ENCODE peak calls at places on chromosomes 11 and 22, in seven cellular contexts. Z is AG04450, M is MM.1S, G is HAP-1, D is hepatocyte, Y is fibroblast of lung, Q is cardiac fibroblast. W is an unnamed sample.

GRCh38 chr11:70100791-70101190 is 22.7 kb downstream of the ANO1 start:
- DNase-seq in Q (no peak), M (no peak), D (no peak), Y (no peak), G (no peak), Z (no peak), W (no peak)

GRCh38 chr11:16778286-16778685 is 39.8 kb downstream of the C11orf58 start:
- DNase-seq in Z (no peak), Y (no peak), D (no peak), Q (no peak), G (no peak), M (no peak), W (no peak)

GRCh38 chr11:66218846-66219620 is 49.4 kb upstream of the RAB1B start:
- DNase-seq in D (no peak), Z (no peak), Y (no peak), M (no peak), Q (no peak), G (no peak), W (no peak)

GRCh38 chr22:33792837-33793236 is 127.4 kb downstream of the LARGE1 start:
- DNase-seq in Z (no peak), M (no peak), G (no peak), D (no peak), Y (no peak), Q (no peak), W (no peak)

GRCh38 chr11:108853864-108854263 is 189.0 kb downstream of the DDX10 start:
- DNase-seq in Y (no peak), Q (peak), Z (no peak), G (no peak), M (peak), D (no peak), W (no peak)

GRCh38 chr11:106998126-106998525 is 20.1 kb downstream of the GUCY1A2 start:
- DNase-seq in D (no peak), Z (no peak), Q (peak), Y (peak), M (no peak), G (no peak), W (no peak)

GRCh38 chr11:119432484-119433368 is 9.8 kb upstream of the THY1 start:
- DNase-seq in G (no peak), M (no peak), Z (peak), Q (peak), Y (peak), D (peak), W (peak)

GRCh38 chr11:16612801-16613400 is 125.5 kb upstream of the C11orf58 start:
- DNase-seq in Y (peak), M (no peak), D (peak), G (no peak), Q (no peak), Z (no peak), W (no peak)

GRCh38 chr22:17171313-17172171 is 12.5 kb upstream of the HDHD5 start:
- DNase-seq in Y (peak), M (peak), Q (peak), D (peak), Z (peak), G (peak), W (peak)

GRCh38 chr11:9974375-9974774 is 310.5 kb downstream of the SWAP70 start:
- DNase-seq in M (no peak), D (no peak), Y (no peak), Z (no peak), Q (no peak), G (no peak), W (no peak)

GRCh38 chr11:73308003-73308962 is at the start of gene ARHGEF17:
- DNase-seq in Y (peak), G (peak), M (no peak), Z (no peak), Q (peak), D (peak), W (no peak)

GRCh38 chr11:73310661-73311393 is 2.8 kb downstream of the ARHGEF17 start:
- DNase-seq in Z (no peak), G (no peak), D (no peak), M (no peak), Q (no peak), Y (no peak), W (no peak)

GRCh38 chr11:73307323-73308002 is 613 bp upstream of the ARHGEF17 start:
- DNase-seq in Q (peak), Z (peak), M (peak), Y (peak), D (peak), G (peak), W (peak)

GRCh38 chr11:73310076-73310475 is 2.0 kb downstream of the ARHGEF17 start:
- DNase-seq in D (no peak), Z (no peak), M (no peak), Q (no peak), Y (no peak), G (no peak), W (no peak)

DNA sequence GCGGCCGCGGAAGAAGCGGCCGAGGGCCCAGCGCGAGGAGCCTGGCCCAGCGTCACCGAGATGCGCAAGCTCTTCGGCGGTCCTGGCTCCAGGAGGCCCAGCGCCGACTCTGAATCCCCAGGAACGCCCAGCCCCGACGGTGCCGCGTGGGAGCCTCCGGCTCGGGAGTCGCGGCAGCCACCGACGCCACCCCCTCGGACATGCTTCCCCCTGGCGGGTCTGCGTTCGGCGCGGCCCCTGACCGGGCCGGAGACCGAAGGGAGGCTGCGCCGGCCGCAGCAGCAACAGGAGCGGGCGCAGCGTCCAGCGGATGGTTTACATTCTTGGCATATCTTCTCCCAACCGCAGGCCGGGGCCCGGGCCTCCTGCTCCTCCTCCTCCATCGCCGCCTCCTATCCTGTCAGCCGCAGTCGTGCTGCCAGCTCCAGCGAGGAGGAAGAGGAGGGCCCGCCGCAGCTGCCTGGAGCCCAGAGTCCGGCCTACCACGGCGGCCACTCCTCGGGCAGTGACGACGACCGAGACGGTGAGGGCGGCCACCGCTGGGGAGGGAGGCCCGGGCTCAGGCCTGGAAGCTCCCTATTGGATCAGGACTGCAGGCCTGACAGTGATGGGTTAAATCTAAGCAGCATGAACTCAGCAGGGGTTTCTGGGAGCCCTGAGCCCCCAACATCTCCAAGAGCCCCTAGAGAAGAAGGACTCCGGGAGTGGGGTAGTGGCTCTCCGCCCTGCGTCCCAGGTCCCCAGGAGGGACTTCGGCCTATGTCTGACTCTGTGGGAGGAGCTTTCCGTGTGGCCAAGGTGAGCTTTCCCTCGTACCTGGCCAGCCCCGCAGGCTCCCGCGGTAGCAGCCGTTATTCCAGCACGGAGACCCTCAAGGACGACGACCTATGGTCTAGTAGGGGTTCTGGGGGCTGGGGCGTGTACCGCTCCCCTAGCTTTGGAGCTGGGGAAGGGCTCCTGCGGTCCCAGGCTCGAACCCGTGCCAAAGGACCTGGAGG is 1.2 kb downstream of the ARHGEF17 start:
- DNase-seq in Q (peak), Y (peak), G (peak), M (no peak), D (peak), Z (peak), W (peak)
- H3K4me3 ChIP-seq in Q (peak), Y (peak), G (peak), M (no peak), D (peak), Z (peak), W (peak)

GRCh38 chr11:73647459-73648100 is 1.2 kb downstream of the PLEKHB1 start:
- DNase-seq in Z (peak), M (peak), Q (peak), Y (peak), D (peak), G (peak), W (peak)

GRCh38 chr11:73648629-73649046 is 2.3 kb downstream of the PLEKHB1 start:
- DNase-seq in D (no peak), G (no peak), M (no peak), Y (no peak), Z (no peak), Q (no peak), W (no peak)

GRCh38 chr11:73645972-73646631 is at the start of gene PLEKHB1:
- DNase-seq in Q (peak), G (no peak), D (peak), M (no peak), Z (no peak), Y (no peak), W (no peak)

GRCh38 chr11:73649206-73649605 is 2.8 kb downstream of the PLEKHB1 start:
- DNase-seq in Z (no peak), Q (no peak), Y (no peak), D (no peak), G (no peak), M (no peak), W (no peak)

DNA sequence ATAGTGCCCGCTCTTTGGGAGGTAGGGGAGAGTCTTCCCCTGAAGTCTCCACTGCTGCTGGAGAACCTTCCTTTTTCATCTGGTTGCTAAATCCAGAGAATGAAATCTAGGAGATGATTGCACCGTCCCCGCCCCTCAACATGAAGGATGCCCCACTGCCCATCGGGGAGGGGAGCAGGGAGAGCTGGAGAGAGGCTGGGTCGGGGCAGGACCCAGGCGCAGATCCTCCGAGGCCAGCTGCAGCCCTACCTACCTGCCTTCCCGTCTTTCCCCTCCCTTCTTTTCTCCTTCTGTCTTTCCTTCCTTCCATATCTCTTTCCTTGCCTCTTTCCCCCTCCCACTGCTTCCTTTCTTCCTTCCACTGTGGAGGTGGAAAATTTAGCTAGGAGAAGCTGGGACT is 811 bp upstream of the PLEKHB1 start:
- DNase-seq in Q (no peak), M (no peak), G (no peak), Y (no peak), D (no peak), Z (no peak), W (no peak)
- H3K4me3 ChIP-seq in Q (no peak), M (no peak), G (no peak), Y (no peak), D (no peak), Z (no peak), W (no peak)

GRCh38 chr11:27362032-27362431 is 983 bp downstream of the CCDC34 start:
- DNase-seq in Q (no peak), M (no peak), D (no peak), G (no peak), Y (no peak), Z (no peak), W (no peak)
- H3K4me3 ChIP-seq in Q (no peak), M (peak), D (peak), G (peak), Y (peak), Z (no peak), W (peak)

GRCh38 chr22:46068908-46069481 is 81.3 kb upstream of the PPARA start:
- DNase-seq in G (no peak), Z (no peak), Y (peak), Q (peak), M (no peak), D (no peak), W (no peak)
- H3K4me3 ChIP-seq in G (peak), Z (peak), Y (peak), Q (peak), M (no peak), D (no peak), W (peak)

GRCh38 chr11:227824-228223 is 8.3 kb downstream of the SIRT3 start:
- DNase-seq in Z (no peak), Y (no peak), D (no peak), M (no peak), G (no peak), Q (no peak), W (no peak)

GRCh38 chr11:223921-224320 is 12.2 kb downstream of the SIRT3 start:
- DNase-seq in D (no peak), Q (no peak), Z (no peak), G (no peak), Y (no peak), M (no peak), W (no peak)

GRCh38 chr11:223026-223789 is 12.9 kb downstream of the SIRT3 start:
- DNase-seq in D (no peak), Z (no peak), Q (no peak), M (no peak), G (no peak), Y (no peak), W (no peak)

GRCh38 chr11:224424-224823 is 11.7 kb downstream of the SIRT3 start:
- DNase-seq in D (no peak), Q (no peak), G (no peak), Z (no peak), M (no peak), Y (no peak), W (no peak)

DNA sequence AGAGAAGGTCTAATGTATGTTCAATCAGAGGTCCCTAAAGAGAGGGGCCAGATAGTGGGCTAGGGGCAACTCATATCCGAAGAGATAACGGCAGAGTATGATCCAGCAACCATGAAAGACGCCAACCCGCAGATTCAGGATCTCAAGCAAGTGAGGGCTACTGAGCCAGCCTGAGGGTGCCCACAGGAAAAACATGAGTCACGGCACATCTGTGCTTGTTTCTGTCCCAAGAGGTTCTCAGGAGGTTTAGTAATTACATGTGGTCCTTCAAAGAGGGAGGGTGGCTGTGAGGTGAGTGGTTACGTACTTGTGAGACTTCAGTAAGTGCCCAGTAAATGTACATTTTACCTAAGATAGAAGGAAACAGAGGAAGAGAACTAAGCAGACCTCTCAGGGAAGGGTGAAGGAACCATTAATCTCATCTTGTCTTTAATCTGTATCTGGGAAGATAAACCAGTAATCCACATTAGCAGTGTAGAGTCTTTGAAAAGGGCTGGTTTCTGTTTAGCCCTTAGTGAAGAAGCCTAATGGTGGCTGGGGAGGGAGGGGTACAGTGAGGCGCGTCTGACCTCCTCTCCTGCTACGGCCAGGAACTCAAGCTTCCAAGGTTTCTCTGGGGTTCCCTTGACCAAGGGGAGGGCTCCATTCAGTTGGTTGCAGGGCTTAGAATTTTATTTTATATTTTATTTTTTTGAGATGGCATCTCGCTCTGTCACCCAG is 10.2 kb downstream of the SIRT3 start:
- DNase-seq in Z (no peak), Y (peak), G (no peak), M (no peak), Q (no peak), D (no peak), W (no peak)
- H3K4me3 ChIP-seq in Z (no peak), Y (no peak), G (no peak), M (no peak), Q (no peak), D (no peak), W (no peak)

DNA sequence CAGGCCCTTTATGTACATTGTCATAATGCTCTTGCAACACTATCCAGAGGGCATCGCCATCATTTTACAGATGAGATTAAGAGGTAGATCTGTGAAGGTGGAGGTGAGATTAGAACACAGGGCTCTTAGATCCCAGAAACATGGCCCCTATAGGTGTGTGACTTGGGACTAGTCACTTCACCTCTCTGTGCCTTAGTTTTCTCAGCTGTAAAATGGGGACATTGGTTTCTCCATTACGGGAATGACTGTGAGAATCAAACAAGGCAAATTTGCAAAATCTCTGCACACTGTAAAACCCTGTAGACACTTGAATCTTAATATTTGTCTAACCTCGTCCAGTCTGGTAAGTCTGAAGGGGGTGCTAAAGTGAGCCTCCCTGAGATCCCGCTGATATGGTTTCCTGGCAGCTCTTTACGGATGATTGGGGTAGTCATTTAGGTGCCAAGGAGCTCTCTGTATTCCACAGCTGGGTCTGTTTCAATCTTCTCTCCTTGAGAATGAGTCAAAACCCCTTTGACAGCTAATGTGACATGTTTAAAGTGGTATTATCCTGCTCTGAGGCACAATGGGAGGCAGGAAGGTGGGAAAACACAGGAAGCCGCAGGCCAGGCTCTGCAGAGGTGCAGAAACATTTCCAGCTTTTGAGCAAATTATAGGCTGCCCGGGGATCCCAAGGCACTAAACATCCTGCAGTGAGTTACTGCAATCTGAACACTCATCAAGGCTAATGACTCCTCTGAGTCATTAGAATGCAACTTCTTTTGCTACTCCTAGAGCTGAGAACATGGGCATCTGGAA is 140.8 kb downstream of the CCDC81 start:
- DNase-seq in Z (peak), D (peak), Y (peak), G (no peak), Q (peak), M (no peak), W (peak)
- H3K4me3 ChIP-seq in Z (no peak), D (no peak), Y (no peak), G (no peak), Q (no peak), M (no peak), W (no peak)

GRCh38 chr11:76237041-76237649 is 30.8 kb upstream of the WNT11 start:
- DNase-seq in G (no peak), Q (no peak), Y (no peak), M (no peak), D (no peak), Z (no peak), W (no peak)
- H3K4me3 ChIP-seq in G (no peak), Q (no peak), Y (no peak), M (no peak), D (no peak), Z (no peak), W (no peak)

DNA sequence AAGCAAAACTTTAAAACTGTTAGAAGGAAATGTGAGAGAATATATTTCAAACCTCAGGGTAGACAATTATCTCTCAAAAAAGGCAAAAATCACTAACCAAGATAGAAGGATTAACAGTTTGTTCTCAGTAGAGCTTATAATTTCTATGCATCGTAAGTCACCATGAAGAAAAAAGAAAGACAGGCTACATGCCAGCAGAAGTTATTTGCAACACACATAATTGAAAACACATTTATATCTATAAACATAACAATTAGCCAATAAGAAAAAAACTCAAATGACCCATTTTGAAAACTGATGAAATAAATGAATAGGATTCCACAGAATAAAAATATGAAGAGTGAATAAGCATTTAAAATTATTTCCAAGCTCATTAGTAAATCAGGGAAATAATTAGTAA is 24.4 kb upstream of the SNX19 start:
- DNase-seq in Q (no peak), Z (no peak), D (no peak), Y (no peak), G (no peak), M (no peak), W (no peak)
- H3K4me3 ChIP-seq in Q (no peak), Z (no peak), D (no peak), Y (no peak), G (no peak), M (no peak), W (no peak)

GRCh38 chr11:111421251-111421650 is 42.2 kb upstream of the POU2AF1 start:
- DNase-seq in D (no peak), Z (no peak), Y (no peak), M (no peak), G (no peak), Q (no peak), W (no peak)

GRCh38 chr11:111419641-111420327 is 40.7 kb upstream of the POU2AF1 start:
- DNase-seq in Y (no peak), Q (no peak), G (no peak), M (no peak), D (no peak), Z (no peak), W (no peak)

GRCh38 chr11:111423250-111423615 is 44.2 kb upstream of the POU2AF1 start:
- DNase-seq in Y (no peak), G (no peak), Z (no peak), Q (no peak), D (no peak), M (no peak), W (no peak)

GRCh38 chr11:111419181-111419580 is 40.1 kb upstream of the POU2AF1 start:
- DNase-seq in M (no peak), D (no peak), Y (no peak), Q (no peak), G (no peak), Z (no peak), W (no peak)

DNA sequence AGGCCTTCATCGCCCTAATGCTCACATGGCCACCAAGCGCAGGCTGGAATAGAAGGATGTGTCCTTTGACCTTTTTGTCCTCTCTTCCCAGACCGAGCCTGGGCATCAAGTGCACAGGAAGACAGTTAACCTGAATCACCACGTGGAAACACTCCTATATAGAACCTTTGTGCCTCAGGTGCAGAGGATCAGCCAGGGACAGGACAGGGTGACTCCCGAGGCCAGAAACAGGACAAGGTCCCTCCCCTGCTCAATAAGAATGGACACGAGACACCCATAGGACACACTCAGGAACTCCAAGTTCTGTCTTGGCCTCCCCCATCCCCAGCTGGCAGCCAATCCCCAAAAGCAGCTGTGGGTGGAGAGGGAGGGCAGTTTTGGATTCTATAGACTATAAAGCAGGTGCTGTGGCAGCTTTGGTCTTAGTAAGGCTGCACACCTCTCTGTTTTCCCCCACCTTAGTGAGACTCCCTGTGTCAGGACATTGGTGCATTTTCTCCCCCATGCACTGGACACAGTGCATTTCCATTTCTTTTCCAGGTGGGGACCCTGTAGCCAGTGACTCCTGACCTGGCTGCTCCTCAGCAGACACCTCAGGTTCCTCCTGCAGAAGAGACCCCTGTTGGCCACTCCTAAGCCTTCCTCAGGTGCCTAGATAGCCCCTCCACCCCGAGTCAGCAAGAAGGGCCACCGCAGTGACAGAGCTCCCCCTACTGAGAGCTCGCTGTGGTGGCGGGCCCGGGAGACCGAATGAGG is 43.6 kb upstream of the POU2AF1 start:
- DNase-seq in M (peak), Q (peak), Y (peak), G (peak), D (peak), Z (no peak), W (no peak)
- H3K4me3 ChIP-seq in M (no peak), Q (no peak), Y (no peak), G (no peak), D (no peak), Z (no peak), W (no peak)